ENCODE peak calls at places on chromosomes 1 and 21, in five cellular contexts. W is naive thymus-derived CD8-positive, alpha-beta T cell; H is mucosa of descending colon; N is HCT116; O is right cardiac atrium. L is an unnamed sample.

GRCh38 chr1:155064109-155064812 is 721 bp downstream of the EFNA4 start:
- ATAC-seq in W (peak), H (peak), N (peak), O (peak), L (peak)

GRCh38 chr1:25561426-25562100 is 18.2 kb downstream of the LDLRAP1 start:
- ATAC-seq in W (peak), H (peak), N (no peak), O (no peak), L (no peak)

GRCh38 chr1:3864884-3865283 is 7.6 kb downstream of the DFFB start:
- ATAC-seq in W (no peak), H (no peak), N (no peak), O (no peak), L (no peak)

GRCh38 chr1:244709491-244710368 is 56.8 kb downstream of the DESI2 start:
- ATAC-seq in W (no peak), H (peak), N (no peak), O (no peak), L (no peak)

GRCh38 chr1:181113061-181113695 is 24.7 kb downstream of the IER5 start:
- ATAC-seq in W (no peak), H (peak), N (peak), O (peak), L (peak)

GRCh38 chr1:211842518-211842917 is 12.0 kb upstream of the LPGAT1 start:
- ATAC-seq in W (no peak), H (no peak), N (no peak), O (no peak), L (no peak)

GRCh38 chr1:238951809-238952208 is 434.6 kb upstream of the CHRM3 start:
- ATAC-seq in W (no peak), H (peak), N (no peak), O (no peak), L (no peak)

GRCh38 chr1:88875595-88875994 is 15.8 kb downstream of the GTF2B start:
- ATAC-seq in W (no peak), H (no peak), N (no peak), O (no peak), L (no peak)

GRCh38 chr1:47477595-47478080 is 39.8 kb downstream of the FOXD2 start:
- ATAC-seq in W (no peak), H (peak), N (no peak), O (peak), L (peak)

GRCh38 chr1:11979453-11979817 is 809 bp upstream of the MFN2 start:
- ATAC-seq in W (no peak), H (no peak), N (peak), O (peak), L (peak)

GRCh38 chr1:190168893-190169292 is 308.8 kb downstream of the BRINP3 start:
- ATAC-seq in W (no peak), H (no peak), N (no peak), O (no peak), L (no peak)

GRCh38 chr1:235527196-235527814 is 23.1 kb upstream of the B3GALNT2 start:
- ATAC-seq in W (no peak), H (no peak), N (no peak), O (no peak), L (no peak)

GRCh38 chr1:171477804-171478203 is 7.5 kb upstream of the PRRC2C start:
- ATAC-seq in W (no peak), H (no peak), N (no peak), O (no peak), L (no peak)

GRCh38 chr1:237352747-237353146 is 310.8 kb downstream of the RYR2 start:
- ATAC-seq in W (no peak), H (no peak), N (no peak), O (no peak), L (no peak)

GRCh38 chr21:14900611-14901010 is 164.2 kb downstream of the NRIP1 start:
- ATAC-seq in W (no peak), H (no peak), N (no peak), O (no peak), L (no peak)

GRCh38 chr1:197063212-197063611 is 3.8 kb downstream of the F13B start:
- ATAC-seq in W (no peak), H (no peak), N (no peak), O (no peak), L (no peak)

GRCh38 chr1:247047260-247047659 is 31.4 kb downstream of the ZNF670 start:
- ATAC-seq in W (no peak), H (no peak), N (no peak), O (no peak), L (no peak)

GRCh38 chr1:43058545-43059360 is 100.1 kb upstream of the SLC2A1 start:
- ATAC-seq in W (no peak), H (no peak), N (no peak), O (peak), L (peak)

GRCh38 chr1:206678490-206678889 is 6.2 kb upstream of the MAPKAPK2 start:
- ATAC-seq in W (no peak), H (no peak), N (no peak), O (no peak), L (no peak)

GRCh38 chr21:46425061-46425460 is 33.6 kb upstream of the DIP2A start:
- ATAC-seq in W (peak), H (no peak), N (no peak), O (no peak), L (no peak)

GRCh38 chr1:171185064-171185463 is at the start of gene FMO2:
- ATAC-seq in W (no peak), H (no peak), N (no peak), O (peak), L (peak)

GRCh38 chr1:233998926-233999325 is 94.5 kb downstream of the SLC35F3 start:
- ATAC-seq in W (no peak), H (no peak), N (no peak), O (no peak), L (peak)

GRCh38 chr1:31509124-31510072 is 66.9 kb upstream of the TINAGL1 start:
- ATAC-seq in W (no peak), H (peak), N (no peak), O (no peak), L (no peak)

GRCh38 chr1:198166900-198167299 is 10.1 kb downstream of the NEK7 start:
- ATAC-seq in W (peak), H (no peak), N (no peak), O (peak), L (no peak)

GRCh38 chr1:64877151-64877550 is 89.2 kb downstream of the JAK1 start:
- ATAC-seq in W (peak), H (peak), N (no peak), O (no peak), L (no peak)

GRCh38 chr1:191575180-191575579 is 583.1 kb upstream of the RGS18 start:
- ATAC-seq in W (no peak), H (no peak), N (no peak), O (no peak), L (no peak)

GRCh38 chr1:230866171-230866811 is 2.0 kb downstream of the C1orf198 start:
- ATAC-seq in W (no peak), H (no peak), N (no peak), O (peak), L (no peak)

GRCh38 chr1:230251644-230252191 is 174.4 kb downstream of the PGBD5 start:
- ATAC-seq in W (no peak), H (no peak), N (no peak), O (no peak), L (no peak)

GRCh38 chr1:3575953-3576352 is 35.4 kb downstream of the MEGF6 start:
- ATAC-seq in W (no peak), H (no peak), N (peak), O (no peak), L (no peak)

GRCh38 chr1:29259802-29260441 is 23.6 kb downstream of the PTPRU start:
- ATAC-seq in W (peak), H (peak), N (no peak), O (peak), L (peak)

GRCh38 chr1:169724168-169724567 is 9.7 kb downstream of the SELE start:
- ATAC-seq in W (no peak), H (peak), N (no peak), O (no peak), L (no peak)

GRCh38 chr21:32547018-32547417 is 38.3 kb downstream of the TCP10L start:
- ATAC-seq in W (no peak), H (no peak), N (no peak), O (no peak), L (no peak)

GRCh38 chr1:115712911-115713609 is 55.5 kb downstream of the CASQ2 start:
- ATAC-seq in W (no peak), H (no peak), N (peak), O (no peak), L (no peak)

L was measured in esophagus mucosa.